ENCODE peak calls at places on chromosomes 3 and 15, in six cellular contexts. F, Z, N, W, B and V are unnamed samples.

GRCh38 chr3:156216852-156217251 is 96.5 kb downstream of the KCNAB1 start:
- DNase-seq in F (no peak), Z (no peak), N (no peak), W (no peak), B (no peak), V (no peak)

GRCh38 chr15:75347222-75348033 is 589 bp downstream of the NEIL1 start:
- DNase-seq in F (peak), Z (peak), N (peak), W (peak), B (no peak), V (peak)

GRCh38 chr3:58585005-58585786 is 8.0 kb upstream of the FAM107A start:
- DNase-seq in F (no peak), Z (peak), N (peak), W (peak), B (peak), V (peak)

GRCh38 chr15:67253517-67254237 is 784 bp downstream of the AAGAB start:
- DNase-seq in F (no peak), Z (no peak), N (no peak), W (no peak), B (no peak), V (no peak)

GRCh38 chr3:127555108-127555507 is 35.4 kb downstream of the TPRA1 start:
- DNase-seq in F (no peak), Z (no peak), N (no peak), W (no peak), B (no peak), V (no peak)

GRCh38 chr15:87502173-87502572 is 754.4 kb downstream of the NTRK3 start:
- DNase-seq in F (no peak), Z (no peak), N (no peak), W (no peak), B (no peak), V (no peak)

GRCh38 chr15:81767076-81767475 is 278.7 kb downstream of the MEX3B start:
- DNase-seq in F (no peak), Z (no peak), N (no peak), W (no peak), B (no peak), V (no peak)

GRCh38 chr3:12829886-12830784 is 11.2 kb downstream of the RPL32 start:
- DNase-seq in F (no peak), Z (no peak), N (no peak), W (no peak), B (no peak), V (no peak)

GRCh38 chr3:126886217-126886616 is 96.7 kb upstream of the PLXNA1 start:
- DNase-seq in F (no peak), Z (no peak), N (no peak), W (no peak), B (no peak), V (no peak)

GRCh38 chr15:70492240-70493177 is 270.8 kb downstream of the UACA start:
- DNase-seq in F (peak), Z (peak), N (peak), W (no peak), B (peak), V (peak)

GRCh38 chr3:56987238-56987932 is 73.1 kb upstream of the SPATA12 start:
- DNase-seq in F (no peak), Z (no peak), N (no peak), W (no peak), B (no peak), V (no peak)

GRCh38 chr15:56917652-56918045 is 795 bp upstream of the TCF12 start:
- DNase-seq in F (peak), Z (no peak), N (no peak), W (no peak), B (no peak), V (no peak)

GRCh38 chr3:121748638-121749275 is 784 bp downstream of the GOLGB1 start:
- DNase-seq in F (no peak), Z (no peak), N (no peak), W (no peak), B (peak), V (peak)

GRCh38 chr3:73625124-73625665 is 454 bp upstream of the PDZRN3 start:
- DNase-seq in F (no peak), Z (no peak), N (peak), W (no peak), B (no peak), V (no peak)

GRCh38 chr15:89781891-89782618 is 5.9 kb downstream of the MESP2 start:
- DNase-seq in F (no peak), Z (no peak), N (no peak), W (peak), B (no peak), V (no peak)

GRCh38 chr3:115547207-115547606 is 76.1 kb upstream of the GAP43 start:
- DNase-seq in F (no peak), Z (no peak), N (no peak), W (no peak), B (no peak), V (no peak)

GRCh38 chr3:152243301-152243711 is 25.4 kb upstream of the MBNL1 start:
- DNase-seq in F (peak), Z (no peak), N (no peak), W (no peak), B (no peak), V (no peak)

GRCh38 chr3:10678796-10679376 is 137.1 kb upstream of the SLC6A11 start:
- DNase-seq in F (no peak), Z (no peak), N (no peak), W (no peak), B (no peak), V (no peak)

GRCh38 chr3:148999806-149000205 is 8.5 kb downstream of the GYG1 start:
- DNase-seq in F (no peak), Z (no peak), N (no peak), W (no peak), B (no peak), V (no peak)

GRCh38 chr3:195033531-195034091 is 237.3 kb downstream of the XXYLT1 start:
- DNase-seq in F (no peak), Z (peak), N (no peak), W (peak), B (no peak), V (peak)

GRCh38 chr3:1082024-1082633 is 10.7 kb upstream of the CNTN6 start:
- DNase-seq in F (peak), Z (no peak), N (no peak), W (no peak), B (no peak), V (peak)

GRCh38 chr15:65940618-65940909 is 71.3 kb downstream of the RAB11A start:
- DNase-seq in F (no peak), Z (no peak), N (no peak), W (no peak), B (no peak), V (no peak)

GRCh38 chr3:57985176-57985976 is 22.8 kb upstream of the FLNB start:
- DNase-seq in F (no peak), Z (no peak), N (no peak), W (no peak), B (no peak), V (no peak)

GRCh38 chr3:71210257-71211002 is 373.1 kb downstream of the FOXP1 start:
- DNase-seq in F (no peak), Z (no peak), N (no peak), W (no peak), B (peak), V (no peak)

GRCh38 chr3:197261164-197261509 is 37.3 kb downstream of the DLG1 start:
- DNase-seq in F (no peak), Z (no peak), N (no peak), W (no peak), B (no peak), V (no peak)

GRCh38 chr15:88385078-88385700 is 82.0 kb downstream of the MRPL46 start:
- DNase-seq in F (no peak), Z (no peak), N (no peak), W (no peak), B (no peak), V (no peak)

GRCh38 chr15:69939513-69940440 is 157.9 kb downstream of the TLE3 start:
- DNase-seq in F (no peak), Z (no peak), N (no peak), W (no peak), B (no peak), V (no peak)

GRCh38 chr3:126671521-126671920 is 16.6 kb upstream of the TXNRD3 start:
- DNase-seq in F (no peak), Z (no peak), N (no peak), W (no peak), B (no peak), V (no peak)

GRCh38 chr15:86915811-86916331 is 836.2 kb downstream of the AGBL1 start:
- DNase-seq in F (no peak), Z (no peak), N (no peak), W (no peak), B (no peak), V (no peak)

GRCh38 chr15:57444877-57445513 is 68.7 kb downstream of the CGNL1 start:
- DNase-seq in F (no peak), Z (no peak), N (no peak), W (no peak), B (no peak), V (no peak)

GRCh38 chr15:82959423-82959822 is 6.9 kb upstream of the HOMER2 start:
- DNase-seq in F (no peak), Z (no peak), N (no peak), W (no peak), B (no peak), V (no peak)

GRCh38 chr15:51377038-51377761 is 35.7 kb downstream of the GLDN start:
- DNase-seq in F (no peak), Z (no peak), N (no peak), W (no peak), B (no peak), V (no peak)

GRCh38 chr3:121542924-121543323 is 2.9 kb downstream of the POLQ start:
- DNase-seq in F (no peak), Z (no peak), N (no peak), W (no peak), B (no peak), V (no peak)

GRCh38 chr3:127105996-127106855 is 86.7 kb upstream of the PRR23E start:
- DNase-seq in F (no peak), Z (no peak), N (no peak), W (no peak), B (no peak), V (no peak)

DNA sequence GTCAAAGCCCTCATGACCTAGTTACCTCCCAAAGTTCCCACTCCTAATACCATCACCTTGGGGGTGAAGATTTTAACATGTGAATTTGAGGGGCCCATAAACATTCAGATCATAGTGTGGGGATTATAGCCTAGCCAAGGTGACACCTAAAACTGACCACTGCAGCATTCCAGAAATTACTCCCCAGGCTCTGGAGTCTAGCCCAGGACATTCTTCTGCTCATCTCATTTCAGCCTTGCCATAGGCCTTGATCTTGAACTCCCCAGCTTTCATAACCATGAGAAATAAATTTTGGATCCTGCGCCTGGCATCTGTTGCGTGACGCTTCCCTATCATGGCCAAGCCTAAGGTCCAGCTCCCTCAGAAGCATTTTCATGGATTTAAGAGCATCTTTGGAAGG is 502.9 kb upstream of the THBS1 start:
- DNase-seq in F (no peak), Z (no peak), N (no peak), W (no peak), B (no peak), V (no peak)
- H3K27ac ChIP-seq in F (no peak), Z (no peak), N (no peak), W (no peak), B (no peak), V (no peak)

GRCh38 chr3:141432904-141433303 is 53.9 kb upstream of the RASA2 start:
- DNase-seq in F (no peak), Z (no peak), N (no peak), W (no peak), B (no peak), V (no peak)
- H3K27ac ChIP-seq in F (no peak), Z (no peak), N (peak), W (no peak), B (peak), V (no peak)

GRCh38 chr3:150235799-150236198 is 172.3 kb upstream of the TSC22D2 start:
- DNase-seq in F (no peak), Z (no peak), N (no peak), W (no peak), B (no peak), V (no peak)

GRCh38 chr3:150238043-150238802 is 169.9 kb upstream of the TSC22D2 start:
- DNase-seq in F (no peak), Z (no peak), N (no peak), W (no peak), B (no peak), V (no peak)

GRCh38 chr3:150237490-150237889 is 170.6 kb upstream of the TSC22D2 start:
- DNase-seq in F (no peak), Z (no peak), N (no peak), W (peak), B (peak), V (peak)

GRCh38 chr3:150238995-150239612 is 169.0 kb upstream of the TSC22D2 start:
- DNase-seq in F (no peak), Z (no peak), N (no peak), W (peak), B (no peak), V (no peak)

GRCh38 chr3:150236683-150237082 is 171.4 kb upstream of the TSC22D2 start:
- DNase-seq in F (no peak), Z (no peak), N (no peak), W (no peak), B (no peak), V (no peak)
- H3K27ac ChIP-seq in F (no peak), Z (no peak), N (no peak), W (no peak), B (no peak), V (no peak)

GRCh38 chr3:120435621-120436020 is 15.2 kb downstream of the FSTL1 start:
- DNase-seq in F (no peak), Z (no peak), N (no peak), W (peak), B (no peak), V (no peak)
- H3K27ac ChIP-seq in F (no peak), Z (no peak), N (peak), W (peak), B (no peak), V (no peak)